ENCODE peak calls at places on chromosome 18, in five cellular contexts. Y is HepG2, K is A549, V is K562, W is GM12878. C is an unnamed sample.

GRCh38 chr18:72672364-72673151 is 128.4 kb upstream of the CBLN2 start:
- DNase-seq in Y (peak; percentile 25), V (peak; percentile 10), K (peak; percentile 36), W (no peak), C (no peak)

GRCh38 chr18:27377251-27377650 is 192.1 kb upstream of the CHST9 start:
- DNase-seq in V (no peak), Y (no peak), K (no peak), W (no peak), C (no peak)

GRCh38 chr18:23135679-23136325 is 517 bp downstream of the CABLES1 start:
- DNase-seq in W (no peak), Y (no peak), V (no peak), K (no peak), C (no peak)

GRCh38 chr18:34773378-34773777 is 63.3 kb downstream of the DTNA start:
- DNase-seq in K (no peak), V (no peak), W (no peak), Y (no peak), C (no peak)

GRCh38 chr18:33421225-33421624 is 19.3 kb downstream of the CCDC178 start:
- DNase-seq in V (no peak), K (no peak), Y (no peak), W (no peak), C (no peak)

GRCh38 chr18:25136416-25137132 is 215.4 kb downstream of the ZNF521 start:
- DNase-seq in W (no peak), V (no peak), Y (no peak), K (no peak), C (no peak)

GRCh38 chr18:37322497-37323035 is 243.0 kb downstream of the CELF4 start:
- DNase-seq in V (peak; percentile 77), W (no peak), Y (peak; percentile 31), K (peak; percentile 19), C (peak; percentile 85)

GRCh38 chr18:55503167-55503820 is 84.7 kb downstream of the TCF4 start:
- DNase-seq in V (no peak), W (no peak), K (no peak), Y (no peak), C (no peak)

GRCh38 chr18:67778016-67778415 is 261.5 kb upstream of the DSEL start:
- DNase-seq in V (no peak), Y (no peak), K (no peak), W (no peak), C (no peak)

GRCh38 chr18:67771271-67771670 is 254.8 kb upstream of the DSEL start:
- DNase-seq in Y (no peak), K (peak; percentile 5), V (no peak), W (no peak), C (no peak)

DNA sequence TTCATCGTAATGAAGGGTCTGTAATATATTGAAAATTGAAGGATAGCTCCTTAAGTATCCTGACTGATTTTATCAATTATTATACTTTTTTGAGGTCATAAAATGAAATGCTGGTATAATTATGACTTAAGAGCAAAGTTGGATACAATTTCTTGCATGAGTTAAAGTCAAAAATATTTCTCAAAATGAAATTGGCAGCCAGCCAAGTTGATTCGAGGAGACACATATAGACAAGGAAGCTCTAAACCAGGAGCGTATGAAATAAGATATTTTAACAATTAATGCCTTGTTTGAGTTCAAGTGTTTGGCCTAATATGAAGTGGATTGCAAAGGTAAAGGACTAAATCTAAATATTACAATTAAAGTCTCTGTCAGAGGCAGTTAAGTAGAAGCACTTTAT is 260.4 kb upstream of the DSEL start:
- DNase-seq in Y (no peak), V (no peak), W (no peak), K (no peak), C (no peak)
- TF ChIP-seq KDM1A in Y (no peak), V (no peak), W (no peak), K (no peak), C (no peak)

GRCh38 chr18:8656226-8656625 is 47.0 kb downstream of the RAB12 start:
- DNase-seq in K (no peak), V (no peak), W (no peak), Y (no peak), C (no peak)
- TF ChIP-seq KDM1A in K (no peak), V (no peak), W (no peak), Y (no peak), C (no peak)

DNA sequence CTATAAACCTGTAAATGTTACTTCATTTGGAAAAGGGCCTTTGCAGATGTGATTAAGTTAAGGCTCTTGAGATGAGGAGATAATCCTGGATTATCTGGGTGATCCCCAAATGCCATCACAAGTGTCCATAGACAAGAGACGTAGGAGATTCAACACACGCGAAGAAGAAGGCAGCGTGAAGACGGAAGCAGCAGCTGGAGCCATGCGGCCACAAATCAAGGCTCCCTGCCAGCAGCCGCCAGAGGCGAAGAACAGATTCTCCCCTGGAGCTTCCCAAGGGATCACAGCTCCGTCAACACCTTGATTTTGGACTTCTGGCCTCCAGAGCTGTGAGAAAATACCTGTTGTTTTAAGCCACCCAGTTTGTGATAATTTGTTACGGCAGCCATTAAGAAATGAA is 11.0 kb upstream of the VAPA start:
- DNase-seq in K (no peak), W (no peak), V (no peak), Y (no peak), C (no peak)
- TF ChIP-seq KDM1A in K (no peak), W (no peak), V (no peak), Y (no peak), C (no peak)

GRCh38 chr18:79597176-79598045 is 82.2 kb upstream of the CTDP1 start:
- DNase-seq in V (no peak), W (no peak), K (no peak), Y (no peak), C (no peak)
- TF ChIP-seq KDM1A in V (no peak), W (no peak), K (no peak), Y (no peak), C (no peak)

GRCh38 chr18:3230401-3231334 is 10.9 kb upstream of the MYOM1 start:
- DNase-seq in Y (no peak), K (peak; percentile 49), W (no peak), V (peak; percentile 48), C (no peak)
- TF ChIP-seq KDM1A in Y (peak; percentile 29), K (no peak), W (no peak), V (peak; percentile 58), C (peak; percentile 81)

C was measured in H1.